ENCODE peak calls at places on chromosome 5, in eight cellular contexts. I, N, C, B, Z, J, S and K are unnamed samples. For H3K4me1, the result is how much of the 10 kb centered on the place peaks cover.

GRCh38 chr5:139426222-139426885 is 13.0 kb downstream of the DNAJC18 start:
- DNase-seq in S (no peak), C (no peak), I (peak), B (no peak), Z (no peak), J (no peak), N (no peak), K (no peak)

GRCh38 chr5:127885176-127885575 is 182.0 kb downstream of the CCDC192 start:
- DNase-seq in S (no peak), I (no peak), Z (no peak), C (no peak), B (no peak), J (no peak), N (no peak), K (no peak)

GRCh38 chr5:370959-371810 is 49.7 kb downstream of the AHRR start:
- DNase-seq in S (peak), I (no peak), J (no peak), C (no peak), N (no peak), B (no peak), Z (peak), K (no peak)

GRCh38 chr5:117077142-117077541 is 502.5 kb upstream of the SEMA6A start:
- DNase-seq in Z (no peak), N (peak), S (no peak), C (no peak), I (no peak), J (no peak), B (no peak), K (no peak)

GRCh38 chr5:32455311-32455710 is 10.8 kb upstream of the ZFR start:
- DNase-seq in I (no peak), B (no peak), C (no peak), N (no peak), J (no peak), Z (no peak), S (no peak), K (no peak)

GRCh38 chr5:172906436-172906835 is 52.8 kb upstream of the RPL26L1 start:
- DNase-seq in I (peak), J (no peak), C (no peak), N (peak), S (no peak), Z (no peak), B (no peak), K (no peak)

GRCh38 chr5:31161772-31162171 is 31.7 kb upstream of the CDH6 start:
- DNase-seq in N (peak), J (no peak), Z (no peak), B (no peak), C (no peak), S (no peak), I (no peak), K (no peak)

GRCh38 chr5:34625246-34625645 is 30.9 kb upstream of the RAI14 start:
- DNase-seq in B (no peak), Z (no peak), S (no peak), I (no peak), N (no peak), C (no peak), J (no peak), K (no peak)

GRCh38 chr5:39073759-39074008 is 515 bp downstream of the RICTOR start:
- DNase-seq in S (no peak), J (peak), C (no peak), B (no peak), N (no peak), Z (no peak), I (no peak), K (peak)

GRCh38 chr5:96780626-96781025 is 27.1 kb downstream of the ERAP1 start:
- DNase-seq in N (no peak), Z (no peak), C (no peak), I (peak), S (no peak), B (no peak), J (no peak), K (no peak)

GRCh38 chr5:79856456-79857055 is 134.5 kb downstream of the MTX3 start:
- DNase-seq in S (no peak), C (no peak), J (no peak), Z (no peak), N (no peak), B (no peak), I (no peak), K (no peak)

GRCh38 chr5:78050888-78051287 is 243.6 kb downstream of the AP3B1 start:
- DNase-seq in B (no peak), I (peak), N (no peak), J (no peak), Z (no peak), C (no peak), S (no peak), K (no peak)

GRCh38 chr5:90518666-90519065 is 10.7 kb downstream of the LYSMD3 start:
- DNase-seq in S (no peak), N (no peak), Z (no peak), B (no peak), I (peak), C (no peak), J (no peak), K (no peak)

GRCh38 chr5:41240985-41241384 is 27.7 kb upstream of the C6 start:
- DNase-seq in S (no peak), I (no peak), N (no peak), Z (no peak), B (no peak), J (no peak), C (no peak), K (no peak)

GRCh38 chr5:77846422-77847128 is 70.4 kb upstream of the TBCA start:
- DNase-seq in B (no peak), N (no peak), Z (no peak), I (no peak), J (no peak), S (no peak), C (no peak), K (no peak)

GRCh38 chr5:162638849-162639248 is 571.3 kb downstream of the GABRG2 start:
- DNase-seq in I (no peak), J (no peak), S (no peak), B (no peak), C (no peak), Z (no peak), N (peak), K (no peak)

GRCh38 chr5:6408627-6409446 is 30.5 kb upstream of the MED10 start:
- DNase-seq in N (peak), S (no peak), J (no peak), I (peak), Z (no peak), C (no peak), B (no peak), K (no peak)

GRCh38 chr5:83572271-83572670 is 100.7 kb downstream of the VCAN start:
- DNase-seq in B (no peak), C (no peak), Z (no peak), I (no peak), N (no peak), S (no peak), J (no peak), K (no peak)

GRCh38 chr5:115418788-115419187 is 122.3 kb upstream of the CCDC112 start:
- DNase-seq in Z (no peak), C (no peak), I (no peak), S (no peak), J (no peak), B (no peak), N (no peak), K (no peak)

GRCh38 chr5:7471710-7472109 is 75.8 kb downstream of the ADCY2 start:
- DNase-seq in I (no peak), S (no peak), Z (no peak), B (no peak), N (no peak), J (no peak), C (no peak), K (no peak)

GRCh38 chr5:81850932-81851331 is 100.0 kb upstream of the SSBP2 start:
- DNase-seq in J (no peak), S (no peak), B (no peak), I (no peak), C (no peak), Z (no peak), N (no peak), K (no peak)
- H3K4me1 ChIP-seq in J (under half), S (under half), B (half or more), I (under half), C (under half), Z (under half), N (under half), K (under half)

DNA sequence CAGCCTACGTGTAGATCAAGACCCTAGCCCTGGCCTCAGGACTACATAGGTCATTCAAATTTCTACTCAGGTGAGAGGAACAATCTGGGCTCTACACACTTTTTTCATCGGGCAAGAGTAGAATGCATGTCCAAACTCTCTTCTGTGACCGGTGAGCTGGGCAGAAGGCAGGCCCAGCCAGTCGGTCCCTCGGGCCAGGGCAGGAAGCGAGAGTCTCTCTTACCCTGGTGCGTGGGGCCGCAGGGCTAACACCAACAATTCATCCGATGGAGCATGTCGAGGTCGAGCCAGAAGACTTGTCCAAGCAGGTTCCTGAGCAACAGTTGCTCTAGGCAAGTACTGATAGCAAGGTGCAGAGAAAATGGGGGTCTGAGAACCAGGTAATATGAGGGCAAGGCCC is 88.5 kb downstream of the KLHL3 start:
- DNase-seq in S (no peak), N (no peak), I (no peak), Z (no peak), J (no peak), C (no peak), B (no peak), K (no peak)
- H3K27ac ChIP-seq in S (no peak), N (no peak), I (no peak), Z (no peak), J (no peak), C (no peak), B (no peak), K (no peak)

GRCh38 chr5:119080975-119081374 is 10.1 kb downstream of the DMXL1 start:
- DNase-seq in B (no peak), I (no peak), N (peak), S (no peak), J (no peak), Z (no peak), C (no peak), K (no peak)

GRCh38 chr5:119076080-119076479 is 5.2 kb downstream of the DMXL1 start:
- DNase-seq in I (no peak), N (no peak), J (no peak), B (no peak), S (no peak), Z (no peak), C (no peak), K (no peak)

GRCh38 chr5:119077444-119077843 is 6.6 kb downstream of the DMXL1 start:
- DNase-seq in J (no peak), Z (no peak), S (no peak), N (no peak), I (no peak), B (no peak), C (no peak), K (no peak)

GRCh38 chr5:119078071-119078846 is 7.4 kb downstream of the DMXL1 start:
- DNase-seq in S (no peak), C (no peak), I (no peak), J (no peak), Z (no peak), N (no peak), B (no peak), K (no peak)

DNA sequence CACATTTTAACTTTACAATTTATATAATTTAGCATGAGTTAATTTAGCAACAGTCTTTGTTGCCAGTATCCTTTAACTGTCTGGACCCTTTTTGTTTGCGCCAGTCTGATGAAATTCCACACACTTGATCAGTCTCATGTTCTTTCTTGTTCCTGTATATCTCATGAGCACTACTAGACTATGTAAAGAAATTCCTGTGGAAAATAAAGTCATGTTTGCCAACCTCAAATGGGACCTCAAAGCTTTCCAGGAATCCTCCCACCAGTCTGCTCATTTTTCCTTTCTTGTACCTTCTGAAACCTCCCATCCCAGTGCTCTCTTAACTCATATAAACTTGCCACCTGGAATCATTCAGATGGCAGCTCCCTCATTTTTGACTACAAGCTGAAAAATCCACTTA is 8.0 kb downstream of the DMXL1 start:
- DNase-seq in B (no peak), S (no peak), N (no peak), I (peak), J (no peak), Z (no peak), C (no peak), K (no peak)
- H3K4me1 ChIP-seq in B (half or more), S (under half), N (under half), I (under half), J (under half), Z (under half), C (under half), K (under half)

GRCh38 chr5:150159741-150160179 is 4.1 kb upstream of the PDGFRB start:
- DNase-seq in J (peak), C (no peak), I (peak), Z (no peak), S (peak), N (no peak), B (no peak), K (no peak)

GRCh38 chr5:150156540-150156939 is 895 bp upstream of the PDGFRB start:
- DNase-seq in I (no peak), C (no peak), S (no peak), J (no peak), Z (no peak), N (no peak), B (no peak), K (no peak)

GRCh38 chr5:150156033-150156381 is 362 bp upstream of the PDGFRB start:
- DNase-seq in C (no peak), B (no peak), N (no peak), Z (no peak), I (no peak), J (no peak), S (no peak), K (no peak)

GRCh38 chr5:150160448-150161069 is 4.9 kb upstream of the PDGFRB start:
- DNase-seq in C (no peak), B (no peak), N (no peak), J (no peak), S (no peak), I (no peak), Z (no peak), K (no peak)

DNA sequence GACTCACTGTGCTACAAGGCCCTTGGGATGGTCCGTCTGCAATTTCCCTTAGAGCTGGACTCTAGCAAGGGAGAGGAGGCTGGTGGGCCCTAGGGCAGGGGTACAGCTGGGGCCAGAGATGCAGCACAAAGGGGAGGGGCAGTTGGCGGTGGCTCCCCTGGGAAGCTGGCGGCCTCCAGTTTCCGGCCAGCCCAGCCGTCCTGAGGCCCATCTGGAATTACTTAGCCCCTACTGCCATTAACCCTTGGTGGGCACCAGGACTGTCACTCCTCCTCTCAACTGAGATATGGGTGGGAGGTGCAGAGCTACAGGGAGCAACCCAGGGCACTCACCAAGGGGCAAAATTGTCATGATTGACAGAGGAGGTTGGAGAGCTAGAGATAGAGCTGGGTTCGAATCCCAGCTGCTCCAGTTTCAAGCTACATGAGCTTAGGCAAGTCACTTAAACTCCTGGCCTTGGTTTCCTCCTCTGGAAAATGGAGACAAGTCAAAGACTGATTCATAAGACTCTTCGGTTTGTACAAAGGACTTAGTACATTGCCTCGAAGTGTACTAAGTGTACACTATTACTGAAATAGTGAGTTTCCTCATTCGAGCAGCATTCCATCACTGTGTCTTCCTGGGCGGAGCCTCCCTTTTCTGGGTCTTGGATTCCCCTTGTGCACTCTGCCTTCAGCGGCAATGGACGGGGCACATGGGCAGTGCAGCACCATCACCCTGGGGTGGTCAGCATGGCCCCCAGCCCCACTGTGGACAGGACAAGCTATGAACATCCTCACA is 2.7 kb upstream of the PDGFRB start:
- DNase-seq in J (peak), B (no peak), N (no peak), Z (no peak), C (no peak), S (no peak), I (peak), K (no peak)
- H3K27ac ChIP-seq in J (peak), B (peak), N (no peak), Z (peak), C (peak), S (peak), I (peak), K (no peak)